ENCODE peak calls at places on chromosomes 3 and 15, in eight cellular contexts. J, D, I, R, V, E, S and X are unnamed samples.

GRCh38 chr3:20310629-20311028 is 124.6 kb upstream of the SGO1 start:
- DNase-seq in J (no peak), D (peak), I (peak), R (peak), V (no peak), E (no peak), S (no peak), X (no peak)

GRCh38 chr3:118801899-118802298 is 232.7 kb downstream of the IGSF11 start:
- DNase-seq in J (no peak), D (peak), I (peak), R (no peak), V (no peak), E (no peak), S (no peak), X (peak)

GRCh38 chr3:128432301-128432897 is 34.3 kb downstream of the DNAJB8 start:
- DNase-seq in J (no peak), D (no peak), I (no peak), R (peak), V (no peak), E (no peak), S (no peak), X (peak)

GRCh38 chr3:169579086-169579485 is 84.4 kb downstream of the MECOM start:
- DNase-seq in J (no peak), D (no peak), I (no peak), R (peak), V (no peak), E (no peak), S (no peak), X (no peak)

GRCh38 chr3:195522254-195523023 is 20.7 kb downstream of the PPP1R2 start:
- DNase-seq in J (no peak), D (no peak), I (no peak), R (peak), V (no peak), E (peak), S (no peak), X (no peak)

GRCh38 chr3:42165211-42165610 is 74.1 kb downstream of the TRAK1 start:
- DNase-seq in J (no peak), D (no peak), I (no peak), R (no peak), V (peak), E (no peak), S (no peak), X (no peak)

GRCh38 chr3:24450142-24450932 is 44.3 kb downstream of the THRB start:
- DNase-seq in J (no peak), D (no peak), I (peak), R (no peak), V (no peak), E (no peak), S (no peak), X (no peak)

GRCh38 chr3:119235151-119235550 is 5.5 kb downstream of the B4GALT4 start:
- DNase-seq in J (no peak), D (no peak), I (no peak), R (no peak), V (no peak), E (no peak), S (no peak), X (no peak)

GRCh38 chr3:32077260-32078084 is 28.9 kb upstream of the GPD1L start:
- DNase-seq in J (no peak), D (no peak), I (no peak), R (no peak), V (no peak), E (peak), S (no peak), X (no peak)

GRCh38 chr3:56800373-56801150 is 1.2 kb downstream of the ARHGEF3 start:
- DNase-seq in J (peak), D (no peak), I (peak), R (no peak), V (peak), E (peak), S (no peak), X (peak)

GRCh38 chr15:90151989-90152645 is 49.0 kb upstream of the SEMA4B start:
- DNase-seq in J (no peak), D (no peak), I (peak), R (peak), V (no peak), E (no peak), S (no peak), X (peak)

GRCh38 chr3:58667704-58668103 is 1.1 kb upstream of the FAM3D start:
- DNase-seq in J (no peak), D (no peak), I (no peak), R (no peak), V (no peak), E (peak), S (no peak), X (peak)

GRCh38 chr3:15361494-15362214 is 29.3 kb upstream of the SH3BP5 start:
- DNase-seq in J (no peak), D (no peak), I (peak), R (peak), V (no peak), E (no peak), S (no peak), X (no peak)

GRCh38 chr3:58766587-58767282 is 100.2 kb upstream of the FAM3D start:
- DNase-seq in J (no peak), D (no peak), I (no peak), R (no peak), V (no peak), E (no peak), S (no peak), X (no peak)

GRCh38 chr15:25022233-25022632 is 67.4 kb downstream of the SNRPN start:
- DNase-seq in J (no peak), D (no peak), I (no peak), R (no peak), V (no peak), E (no peak), S (no peak), X (no peak)

GRCh38 chr3:143595456-143596077 is 252.7 kb downstream of the SLC9A9 start:
- DNase-seq in J (no peak), D (no peak), I (no peak), R (no peak), V (no peak), E (no peak), S (no peak), X (no peak)

GRCh38 chr15:68205558-68205944 is 419 bp upstream of the CALML4 start:
- DNase-seq in J (no peak), D (no peak), I (no peak), R (no peak), V (no peak), E (no peak), S (no peak), X (no peak)

GRCh38 chr3:99950921-99951320 is 133.3 kb downstream of the CMSS1 start:
- DNase-seq in J (no peak), D (no peak), I (no peak), R (no peak), V (no peak), E (no peak), S (no peak), X (no peak)

GRCh38 chr15:49135893-49136292 is 19.5 kb downstream of the COPS2 start:
- DNase-seq in J (no peak), D (no peak), I (no peak), R (no peak), V (no peak), E (no peak), S (no peak), X (no peak)

GRCh38 chr3:15685927-15686326 is 84.4 kb downstream of the BTD start:
- DNase-seq in J (no peak), D (no peak), I (no peak), R (no peak), V (no peak), E (no peak), S (no peak), X (no peak)

GRCh38 chr15:26771917-26772587 is 814 bp downstream of the GABRB3 start:
- DNase-seq in J (no peak), D (no peak), I (peak), R (no peak), V (peak), E (no peak), S (no peak), X (no peak)

GRCh38 chr3:134029734-134030381 is at the start of gene SLCO2A1:
- DNase-seq in J (no peak), D (peak), I (peak), R (peak), V (no peak), E (peak), S (no peak), X (peak)

GRCh38 chr15:93202405-93202804 is 113.4 kb upstream of the RGMA start:
- DNase-seq in J (no peak), D (no peak), I (no peak), R (no peak), V (no peak), E (no peak), S (no peak), X (no peak)

GRCh38 chr3:158539414-158540014 is 31.5 kb upstream of the MLF1 start:
- DNase-seq in J (peak), D (no peak), I (peak), R (peak), V (no peak), E (peak), S (peak), X (peak)

GRCh38 chr3:138862531-138862923 is 27.8 kb upstream of the PIK3CB start:
- DNase-seq in J (no peak), D (no peak), I (peak), R (peak), V (no peak), E (peak), S (peak), X (peak)

GRCh38 chr3:137988152-137988551 is 21.8 kb upstream of the CLDN18 start:
- DNase-seq in J (no peak), D (no peak), I (no peak), R (no peak), V (no peak), E (peak), S (no peak), X (peak)

GRCh38 chr3:47664519-47664918 is 85.9 kb upstream of the CSPG5 start:
- DNase-seq in J (no peak), D (no peak), I (no peak), R (peak), V (no peak), E (no peak), S (peak), X (no peak)

GRCh38 chr3:98914210-98915080 is 12.9 kb upstream of the DCBLD2 start:
- DNase-seq in J (no peak), D (no peak), I (peak), R (no peak), V (no peak), E (no peak), S (no peak), X (no peak)

GRCh38 chr3:127172670-127173515 is 20.0 kb upstream of the PRR23E start:
- DNase-seq in J (no peak), D (no peak), I (no peak), R (no peak), V (no peak), E (no peak), S (no peak), X (no peak)

GRCh38 chr3:44476181-44476599 is 1.3 kb downstream of the ZNF445 start:
- DNase-seq in J (no peak), D (no peak), I (no peak), R (no peak), V (no peak), E (no peak), S (no peak), X (no peak)

GRCh38 chr3:37144806-37145205 is 29.6 kb downstream of the LRRFIP2 start:
- DNase-seq in J (no peak), D (no peak), I (no peak), R (no peak), V (no peak), E (no peak), S (no peak), X (no peak)

GRCh38 chr3:114741066-114741465 is 406.0 kb downstream of the ZBTB20 start:
- DNase-seq in J (no peak), D (no peak), I (no peak), R (no peak), V (no peak), E (no peak), S (no peak), X (no peak)

GRCh38 chr15:81484076-81484475 is 110.1 kb upstream of the TMC3 start:
- DNase-seq in J (no peak), D (no peak), I (no peak), R (no peak), V (peak), E (no peak), S (no peak), X (no peak)

GRCh38 chr15:94417464-94418293 is 186.3 kb downstream of the MCTP2 start:
- DNase-seq in J (no peak), D (no peak), I (no peak), R (no peak), V (no peak), E (no peak), S (no peak), X (no peak)

DNA sequence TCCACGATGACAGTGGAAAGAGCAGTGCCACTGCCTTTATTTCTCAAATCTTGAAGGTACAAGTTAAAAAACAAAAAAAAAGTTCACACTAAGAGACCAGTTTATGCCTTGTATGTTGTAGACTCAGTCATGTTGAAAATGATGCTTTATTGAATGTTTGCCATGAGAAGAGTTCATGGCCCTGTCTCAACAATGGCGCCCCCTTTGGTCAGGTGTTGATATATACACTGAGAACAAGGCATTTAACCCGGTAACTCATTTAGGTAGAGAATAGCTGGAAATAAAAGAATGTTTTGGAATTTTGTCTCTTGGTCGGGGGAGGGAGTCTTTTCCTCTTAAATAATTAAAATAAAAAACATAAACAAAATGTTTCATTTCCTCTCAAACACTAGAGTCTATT is 145.6 kb upstream of the SLC2A2 start:
- DNase-seq in J (no peak), D (no peak), I (no peak), R (no peak), V (no peak), E (no peak), S (no peak), X (no peak)
- TF ChIP-seq CTCF in J (no peak), D (peak), I (no peak), R (peak), V (no peak), E (no peak), S (peak), X (no peak)

DNA sequence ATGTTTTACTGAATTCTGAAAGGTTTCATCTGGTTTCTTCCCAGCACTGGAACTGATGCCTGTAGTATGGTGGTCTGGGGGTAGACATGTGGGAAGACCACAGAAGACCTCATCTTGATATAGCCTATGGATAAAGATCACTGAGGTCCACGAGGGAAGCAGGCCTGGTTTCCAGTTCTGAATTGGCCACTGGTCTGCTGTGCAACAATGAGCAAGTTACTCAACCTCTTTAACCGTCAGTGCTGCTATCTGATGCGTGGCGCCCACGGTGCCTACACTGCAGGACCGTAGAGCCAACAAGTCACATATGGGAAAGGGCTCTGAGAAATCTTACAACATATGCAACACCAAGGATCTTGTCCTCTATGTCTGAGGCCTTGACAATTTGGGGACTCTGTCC is 13.3 kb downstream of the TLE3 start:
- DNase-seq in J (no peak), D (no peak), I (no peak), R (no peak), V (no peak), E (no peak), S (no peak), X (no peak)
- H3K27ac ChIP-seq in J (no peak), D (no peak), I (no peak), R (no peak), V (no peak), E (no peak), S (no peak), X (no peak)

GRCh38 chr3:50466177-50466576 is 37.3 kb downstream of the CACNA2D2 start:
- DNase-seq in J (no peak), D (no peak), I (no peak), R (no peak), V (no peak), E (no peak), S (no peak), X (no peak)
- TF ChIP-seq CTCF in J (no peak), D (no peak), I (no peak), R (no peak), V (no peak), E (no peak), S (peak), X (no peak)

GRCh38 chr3:188239035-188239434 is 85.1 kb downstream of the LPP start:
- DNase-seq in J (no peak), D (no peak), I (no peak), R (no peak), V (no peak), E (peak), S (no peak), X (no peak)
- H3K27ac ChIP-seq in J (no peak), D (peak), I (no peak), R (no peak), V (no peak), E (no peak), S (no peak), X (no peak)

DNA sequence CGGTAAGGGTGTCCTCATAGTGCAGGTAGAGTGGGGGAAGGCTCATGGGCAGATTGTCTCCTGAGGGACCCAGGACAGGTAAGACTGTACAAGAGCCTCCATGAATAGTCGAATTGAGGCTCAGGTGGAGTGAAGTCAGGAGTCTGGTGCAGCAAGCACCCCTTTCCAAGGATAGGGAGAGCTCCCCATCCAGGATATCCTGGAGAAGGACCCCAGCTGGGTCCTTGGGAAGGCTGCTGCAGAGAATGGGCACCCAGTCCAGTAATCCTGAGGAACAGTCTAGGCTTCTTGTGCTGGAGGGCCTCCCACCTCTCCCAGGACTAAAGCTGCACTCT is 592 bp downstream of the DUOXA2 start:
- DNase-seq in J (no peak), D (no peak), I (no peak), R (no peak), V (no peak), E (no peak), S (no peak), X (no peak)
- TF ChIP-seq CTCF in J (no peak), D (no peak), I (no peak), R (no peak), V (no peak), E (no peak), S (no peak), X (no peak)

GRCh38 chr3:66400381-66401156 is 100.3 kb downstream of the LRIG1 start:
- DNase-seq in J (no peak), D (no peak), I (no peak), R (peak), V (no peak), E (no peak), S (no peak), X (no peak)
- H3K27ac ChIP-seq in J (no peak), D (no peak), I (peak), R (peak), V (peak), E (no peak), S (no peak), X (peak)

DNA sequence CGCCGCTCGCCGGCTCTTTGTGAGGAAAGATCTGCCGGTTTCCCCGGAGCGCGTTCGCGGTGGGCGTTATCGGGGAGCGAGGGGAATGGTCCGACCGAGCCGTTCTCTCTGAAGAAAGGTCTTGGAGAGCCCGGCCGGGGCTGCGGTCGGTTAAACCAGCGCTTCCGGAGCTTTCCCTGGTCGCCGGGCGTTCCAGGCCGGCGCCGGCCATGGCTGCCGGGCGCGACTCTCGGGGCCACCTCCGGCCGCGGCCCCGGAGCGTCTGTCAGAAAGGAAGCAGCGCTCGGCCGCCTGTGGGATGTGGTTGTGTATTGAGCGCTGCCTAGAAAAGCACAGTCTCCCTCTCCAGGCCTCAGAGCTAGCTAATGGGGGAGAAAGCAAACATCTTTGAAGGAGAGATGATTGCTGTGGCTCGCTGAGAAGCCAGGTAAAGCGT is 731 bp downstream of the FYTTD1 start:
- DNase-seq in J (peak), D (peak), I (peak), R (peak), V (peak), E (peak), S (no peak), X (peak)
- TF ChIP-seq CTCF in J (peak), D (peak), I (no peak), R (no peak), V (no peak), E (no peak), S (no peak), X (no peak)

GRCh38 chr3:152321321-152321720 is 52.6 kb downstream of the MBNL1 start:
- DNase-seq in J (no peak), D (no peak), I (no peak), R (no peak), V (no peak), E (no peak), S (no peak), X (no peak)

GRCh38 chr3:152322756-152323155 is 54.0 kb downstream of the MBNL1 start:
- DNase-seq in J (no peak), D (no peak), I (no peak), R (no peak), V (no peak), E (no peak), S (no peak), X (no peak)

GRCh38 chr3:152320201-152320617 is 51.5 kb downstream of the MBNL1 start:
- DNase-seq in J (no peak), D (no peak), I (no peak), R (no peak), V (no peak), E (no peak), S (no peak), X (no peak)

GRCh38 chr3:152323834-152324233 is 55.1 kb downstream of the MBNL1 start:
- DNase-seq in J (no peak), D (no peak), I (no peak), R (no peak), V (no peak), E (no peak), S (no peak), X (no peak)

GRCh38 chr3:152321806-152322377 is 53.2 kb downstream of the MBNL1 start:
- DNase-seq in J (no peak), D (no peak), I (no peak), R (no peak), V (no peak), E (no peak), S (no peak), X (no peak)
- H3K27ac ChIP-seq in J (no peak), D (peak), I (no peak), R (no peak), V (peak), E (no peak), S (no peak), X (peak)